ENCODE peak calls at places on chromosomes 6 and 20, in nine cellular contexts. W is endothelial cell, L is smooth muscle cell of the brain vasculature, E is ELF-1, A is heart right ventricle, S is GOT3, Q is lower leg skin, K is AG08396, P is LNCaP clone FGC. H is an unnamed sample.

GRCh38 chr6:125791151-125791819 is 525 bp downstream of the NCOA7 start:
- DNase-seq in W (no peak), L (no peak), E (peak; percentile 30), A (no peak), S (no peak), Q (no peak), K (peak; percentile 66), P (no peak), H (no peak)

GRCh38 chr6:139515511-139515910 is 141.1 kb upstream of the CITED2 start:
- DNase-seq in W (no peak), L (no peak), E (no peak), A (no peak), S (no peak), Q (no peak), K (peak; percentile 14), P (no peak), H (no peak)

GRCh38 chr6:6856538-6857523 is 250.9 kb upstream of the RREB1 start:
- DNase-seq in W (no peak), L (no peak), E (peak; percentile 85), A (peak; percentile 65), S (no peak), Q (peak; percentile 91), K (peak; percentile 34), P (no peak), H (no peak)

GRCh38 chr6:112150363-112150762 is 63.0 kb downstream of the FAM229B start:
- DNase-seq in W (no peak), L (no peak), E (no peak), A (no peak), S (no peak), Q (no peak), K (no peak), P (no peak), H (no peak)

GRCh38 chr6:14641401-14641800 is 523.8 kb downstream of the CD83 start:
- DNase-seq in W (no peak), L (no peak), E (no peak), A (peak; percentile 44), S (no peak), Q (no peak), K (no peak), P (no peak), H (no peak)

GRCh38 chr6:35494161-35494563 is 2.7 kb downstream of the TEAD3 start:
- DNase-seq in W (peak; percentile 47), L (no peak), E (no peak), A (no peak), S (no peak), Q (no peak), K (peak; percentile 50), P (no peak), H (no peak)

GRCh38 chr20:17969884-17970409 is 1.1 kb downstream of the MGME1 start:
- DNase-seq in W (peak; percentile 9), L (no peak), E (peak; percentile 53), A (no peak), S (no peak), Q (peak; percentile 89), K (peak; percentile 49), P (no peak), H (no peak)

GRCh38 chr20:46951840-46952497 is 57.3 kb downstream of the EYA2 start:
- DNase-seq in W (no peak), L (no peak), E (no peak), A (no peak), S (no peak), Q (no peak), K (no peak), P (no peak), H (no peak)

GRCh38 chr6:14711056-14711703 is 534.7 kb upstream of the JARID2 start:
- DNase-seq in W (peak; percentile 41), L (no peak), E (peak; percentile 67), A (no peak), S (peak; percentile 6), Q (no peak), K (peak; percentile 62), P (no peak), H (no peak)

GRCh38 chr6:23137596-23137995 is 568.2 kb downstream of the HDGFL1 start:
- DNase-seq in W (no peak), L (peak; percentile 43), E (no peak), A (no peak), S (no peak), Q (no peak), K (no peak), P (peak; percentile 7), H (no peak)

GRCh38 chr20:10338781-10339180 is 95.2 kb downstream of the MKKS start:
- DNase-seq in W (no peak), L (no peak), E (no peak), A (no peak), S (no peak), Q (no peak), K (no peak), P (no peak), H (no peak)

GRCh38 chr20:24840121-24840713 is 108.9 kb upstream of the CST7 start:
- DNase-seq in W (no peak), L (no peak), E (no peak), A (no peak), S (no peak), Q (no peak), K (no peak), P (no peak), H (no peak)

GRCh38 chr6:88370127-88370710 is 204.1 kb upstream of the CNR1 start:
- DNase-seq in W (no peak), L (no peak), E (no peak), A (no peak), S (no peak), Q (no peak), K (no peak), P (no peak), H (no peak)

GRCh38 chr6:95280690-95281273 is 296.6 kb upstream of the MANEA start:
- DNase-seq in W (peak; percentile 24), L (peak; percentile 4), E (no peak), A (no peak), S (no peak), Q (no peak), K (no peak), P (peak; percentile 3), H (no peak)

GRCh38 chr20:59159091-59159821 is 4.4 kb upstream of the ZNF831 start:
- DNase-seq in W (no peak), L (no peak), E (peak; percentile 36), A (no peak), S (no peak), Q (peak; percentile 82), K (no peak), P (no peak), H (no peak)

GRCh38 chr6:111427341-111428116 is 55.5 kb downstream of the REV3L start:
- DNase-seq in W (no peak), L (peak; percentile 18), E (no peak), A (no peak), S (no peak), Q (no peak), K (peak; percentile 68), P (peak; percentile 54), H (no peak)

GRCh38 chr6:134795001-134795400 is 154.9 kb downstream of the ALDH8A1 start:
- DNase-seq in W (no peak), L (no peak), E (peak; percentile 19), A (no peak), S (no peak), Q (no peak), K (no peak), P (no peak), H (no peak)

GRCh38 chr6:113317870-113318269 is 539.3 kb upstream of the MARCKS start:
- DNase-seq in W (peak; percentile 4), L (no peak), E (no peak), A (no peak), S (no peak), Q (no peak), K (no peak), P (no peak), H (no peak)

GRCh38 chr6:18596529-18596835 is 209.3 kb downstream of the RNF144B start:
- DNase-seq in W (no peak), L (no peak), E (no peak), A (no peak), S (no peak), Q (no peak), K (no peak), P (no peak), H (no peak)

GRCh38 chr6:93105017-93105416 is 314.3 kb downstream of the EPHA7 start:
- DNase-seq in W (no peak), L (no peak), E (no peak), A (no peak), S (no peak), Q (no peak), K (no peak), P (no peak), H (no peak)

GRCh38 chr6:18148304-18149025 is 6.4 kb downstream of the TPMT start:
- DNase-seq in W (no peak), L (no peak), E (no peak), A (no peak), S (no peak), Q (no peak), K (peak; percentile 61), P (no peak), H (no peak)

GRCh38 chr6:80541886-80542285 is 435.4 kb downstream of the BCKDHB start:
- DNase-seq in W (no peak), L (no peak), E (no peak), A (no peak), S (no peak), Q (no peak), K (no peak), P (no peak), H (no peak)

GRCh38 chr6:128882991-128883571 is at the start of gene LAMA2:
- DNase-seq in W (peak; percentile 67), L (peak; percentile 72), E (peak; percentile 92), A (peak; percentile 88), S (peak; percentile 3), Q (peak; percentile 94), K (peak; percentile 81), P (no peak), H (peak; percentile 50)

GRCh38 chr6:24752917-24753486 is 21.7 kb upstream of the GMNN start:
- DNase-seq in W (no peak), L (no peak), E (peak; percentile 40), A (no peak), S (no peak), Q (no peak), K (no peak), P (no peak), H (no peak)

GRCh38 chr6:154529957-154530356 is 19.5 kb upstream of the CNKSR3 start:
- DNase-seq in W (no peak), L (no peak), E (no peak), A (no peak), S (no peak), Q (no peak), K (no peak), P (no peak), H (no peak)

GRCh38 chr20:13458860-13459451 is 179.8 kb downstream of the TASP1 start:
- DNase-seq in W (peak; percentile 22), L (peak; percentile 6), E (peak; percentile 27), A (no peak), S (no peak), Q (no peak), K (peak; percentile 48), P (peak; percentile 13), H (no peak)

H was measured in progenitor cell of endocrine pancreas.